ENCODE peak calls at places on chromosomes 13 and 19, in five cellular contexts. X, V, H, C and R are unnamed samples.
A peak's percentile ranks its signal among the peaks of the same experiment; 100 is the strongest.

GRCh38 chr19:5961969-5962945 is 15.7 kb downstream of the RANBP3 start:
- DNase-seq in X (peak; percentile 62), V (no peak), H (no peak), C (no peak), R (peak; percentile 78)

GRCh38 chr19:6765738-6766356 is 1.4 kb downstream of the SH2D3A start:
- DNase-seq in X (no peak), V (no peak), H (no peak), C (no peak), R (peak; percentile 97)

GRCh38 chr13:40692946-40693345 is 26.5 kb upstream of the FOXO1 start:
- DNase-seq in X (peak; percentile 19), V (no peak), H (no peak), C (no peak), R (no peak)

GRCh38 chr13:41054212-41054877 is 7.0 kb upstream of the WBP4 start:
- DNase-seq in X (peak; percentile 38), V (no peak), H (no peak), C (no peak), R (no peak)

GRCh38 chr13:75685239-75685697 is 49.1 kb downstream of the LMO7 start:
- DNase-seq in X (peak; percentile 80), V (no peak), H (no peak), C (no peak), R (no peak)

GRCh38 chr13:69751259-69751658 is 356.4 kb upstream of the ATXN8OS start:
- DNase-seq in X (no peak), V (no peak), H (no peak), C (no peak), R (no peak)

GRCh38 chr13:110689711-110690110 is 16.2 kb downstream of the CARS2 start:
- DNase-seq in X (no peak), V (no peak), H (no peak), C (no peak), R (no peak)

GRCh38 chr13:42970824-42971669 is 21.0 kb downstream of the EPSTI1 start:
- DNase-seq in X (peak; percentile 64), V (no peak), H (no peak), C (no peak), R (no peak)

GRCh38 chr13:36445806-36446423 is 13.6 kb downstream of the CCNA1 start:
- DNase-seq in X (no peak), V (no peak), H (no peak), C (no peak), R (no peak)

GRCh38 chr19:45187421-45188100 is 9.0 kb downstream of the BLOC1S3 start:
- DNase-seq in X (no peak), V (no peak), H (no peak), C (no peak), R (no peak)

GRCh38 chr19:45492627-45493470 is 4.0 kb downstream of the RTN2 start:
- DNase-seq in X (peak; percentile 61), V (peak; percentile 76), H (no peak), C (no peak), R (peak; percentile 82)

GRCh38 chr13:64817721-64818120 is 2412.4 kb downstream of the PCDH9 start:
- DNase-seq in X (peak; percentile 14), V (no peak), H (no peak), C (no peak), R (no peak)

GRCh38 chr13:32282096-32282711 is 33.0 kb downstream of the ZAR1L start:
- DNase-seq in X (no peak), V (no peak), H (no peak), C (no peak), R (no peak)

GRCh38 chr19:3852614-3853254 is 16.1 kb downstream of the ZFR2 start:
- DNase-seq in X (peak; percentile 66), V (peak; percentile 8), H (no peak), C (no peak), R (no peak)

GRCh38 chr19:48678201-48678600 is 5.4 kb upstream of the NTN5 start:
- DNase-seq in X (no peak), V (no peak), H (no peak), C (no peak), R (no peak)

GRCh38 chr19:40530091-40530901 is 46.4 kb upstream of the SHKBP1 start:
- DNase-seq in X (no peak), V (no peak), H (no peak), C (no peak), R (no peak)

GRCh38 chr13:42615691-42616090 is 41.7 kb downstream of the TNFSF11 start:
- DNase-seq in X (peak; percentile 16), V (no peak), H (no peak), C (no peak), R (no peak)

GRCh38 chr19:55278391-55279135 is 1.3 kb downstream of the HSPBP1 start:
- DNase-seq in X (no peak), V (no peak), H (no peak), C (no peak), R (no peak)

GRCh38 chr19:43651758-43652545 is 12.3 kb upstream of the CADM4 start:
- DNase-seq in X (peak; percentile 48), V (peak; percentile 62), H (peak; percentile 28), C (no peak), R (peak; percentile 45)

GRCh38 chr13:38308736-38309135 is 40.9 kb upstream of the UFM1 start:
- DNase-seq in X (peak; percentile 41), V (no peak), H (no peak), C (no peak), R (no peak)

GRCh38 chr13:41017153-41017552 is 2.0 kb downstream of the ELF1 start:
- DNase-seq in X (no peak), V (no peak), H (no peak), C (no peak), R (peak; percentile 79)

GRCh38 chr19:32798201-32798600 is 71.4 kb downstream of the SLC7A9 start:
- DNase-seq in X (no peak), V (no peak), H (no peak), C (no peak), R (no peak)

GRCh38 chr19:49331616-49332055 is 3.6 kb upstream of the CD37 start:
- DNase-seq in X (peak; percentile 54), V (no peak), H (no peak), C (no peak), R (no peak)

GRCh38 chr19:38360839-38361631 is 13.3 kb upstream of the PSMD8 start:
- DNase-seq in X (no peak), V (no peak), H (no peak), C (no peak), R (peak; percentile 37)

GRCh38 chr13:51534075-51534817 is 50.0 kb upstream of the WDFY2 start:
- DNase-seq in X (no peak), V (peak; percentile 15), H (no peak), C (no peak), R (no peak)

GRCh38 chr13:23980160-23980551 is 82.9 kb upstream of the C1QTNF9B start:
- DNase-seq in X (peak; percentile 93), V (peak; percentile 88), H (peak; percentile 59), C (peak; percentile 46), R (peak; percentile 88)

GRCh38 chr13:77898097-77898496 is 20.5 kb downstream of the EDNRB start:
- DNase-seq in X (no peak), V (no peak), H (no peak), C (no peak), R (no peak)

GRCh38 chr13:106550570-106551135 is 15.2 kb upstream of the EFNB2 start:
- DNase-seq in X (no peak), V (no peak), H (no peak), C (no peak), R (no peak)
- H3K36me3 ChIP-seq in X (peaks cover 19% of the 10 kb centered on the region), V (no peaks in the 10 kb centered on the region), H (no peaks in the 10 kb centered on the region), C (peaks cover 20% of the 10 kb centered on the region), R (peaks cover 16% of the 10 kb centered on the region)

DNA sequence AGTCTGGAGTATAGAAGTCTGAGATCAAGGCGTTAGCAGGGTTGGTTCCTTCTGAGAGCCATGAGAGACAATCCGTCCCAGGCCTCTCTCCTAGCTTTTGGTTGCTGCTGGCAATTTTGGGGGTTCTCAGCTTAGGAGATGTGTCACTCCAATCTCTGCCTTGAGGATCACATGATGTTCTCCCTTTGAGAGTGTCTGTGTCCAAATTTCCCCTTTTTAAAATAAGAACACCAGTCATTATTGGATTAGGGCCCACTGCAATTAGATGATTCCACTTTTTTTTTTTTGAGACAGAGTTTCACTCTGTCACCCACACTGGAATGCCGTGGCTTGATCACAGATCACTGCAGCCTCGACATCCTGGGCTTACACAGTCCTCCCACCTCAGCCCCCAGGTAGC is 10.2 kb downstream of the KCNN1 start:
- DNase-seq in X (no peak), V (no peak), H (no peak), C (no peak), R (no peak)
- H3K36me3 ChIP-seq in X (no peaks in the 10 kb centered on the region), V (no peaks in the 10 kb centered on the region), H (no peaks in the 10 kb centered on the region), C (no peaks in the 10 kb centered on the region), R (no peaks in the 10 kb centered on the region)

GRCh38 chr13:45340422-45341033 is 455 bp downstream of the TPT1 start:
- DNase-seq in X (peak; percentile 82), V (peak; percentile 94), H (peak; percentile 78), C (peak; percentile 66), R (peak; percentile 95)
- H3K36me3 ChIP-seq in X (peaks cover 53% of the 10 kb centered on the region), V (no peaks in the 10 kb centered on the region), H (no peaks in the 10 kb centered on the region), C (peaks cover 46% of the 10 kb centered on the region), R (peaks cover 40% of the 10 kb centered on the region)

GRCh38 chr19:8305798-8306197 is 2.4 kb downstream of the CD320 start:
- DNase-seq in X (no peak), V (peak; percentile 3), H (peak; percentile 3), C (no peak), R (no peak)
- H3K36me3 ChIP-seq in X (peaks cover 5% of the 10 kb centered on the region), V (no peaks in the 10 kb centered on the region), H (no peaks in the 10 kb centered on the region), C (peaks cover 4% of the 10 kb centered on the region), R (no peaks in the 10 kb centered on the region)

DNA sequence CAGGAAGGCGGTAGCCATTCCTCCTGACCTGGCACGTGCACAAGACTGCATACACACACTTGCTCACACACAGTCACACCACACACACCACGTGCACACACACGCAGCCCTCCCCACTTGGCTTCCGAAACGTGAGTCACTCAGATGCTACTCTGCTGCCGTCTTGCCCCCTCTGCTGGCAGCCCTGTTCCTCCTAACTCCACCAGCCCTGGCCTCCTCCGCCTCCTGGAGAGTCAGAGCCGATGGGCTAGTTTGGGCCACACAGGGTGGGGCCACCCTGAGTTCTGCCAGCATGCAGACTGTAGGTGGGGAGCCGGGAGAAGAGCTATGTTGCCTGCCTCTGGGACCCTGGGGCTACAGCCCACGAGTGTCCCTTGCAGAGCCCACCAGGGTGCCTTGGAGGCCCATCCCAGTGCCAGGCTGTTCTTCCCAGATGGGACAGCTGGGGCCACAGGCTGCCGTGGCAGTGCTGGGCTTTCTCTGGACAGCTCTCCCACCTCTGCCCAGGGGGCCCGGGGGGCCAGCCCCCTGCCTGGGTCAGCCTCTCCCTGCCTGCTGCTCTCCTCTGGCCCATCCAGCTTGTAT is 12.1 kb downstream of the PIN1 start:
- DNase-seq in X (peak; percentile 93), V (no peak), H (no peak), C (peak; percentile 41), R (no peak)
- H3K36me3 ChIP-seq in X (peaks cover 32% of the 10 kb centered on the region), V (no peaks in the 10 kb centered on the region), H (no peaks in the 10 kb centered on the region), C (peaks cover 39% of the 10 kb centered on the region), R (peaks cover 78% of the 10 kb centered on the region)

DNA sequence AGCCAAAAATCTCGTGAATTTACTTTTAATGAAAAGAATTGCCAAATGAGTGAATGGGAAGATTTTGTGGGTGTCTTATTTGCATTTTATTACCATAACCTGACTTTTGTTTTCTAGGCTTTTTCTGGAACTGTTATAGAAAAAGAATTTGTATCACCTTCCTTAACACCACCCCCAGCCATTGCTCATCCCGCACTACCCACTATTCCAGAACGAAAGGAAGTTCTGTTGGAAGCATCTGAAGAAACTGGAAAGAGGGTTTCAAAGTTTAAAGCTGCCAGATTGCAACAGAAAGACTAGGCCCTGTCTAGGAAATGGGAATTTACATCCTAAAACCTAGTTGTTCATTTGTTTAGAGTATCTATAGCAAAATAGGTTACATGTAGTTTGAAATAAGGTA is 72.7 kb downstream of the URI1 start:
- DNase-seq in X (no peak), V (no peak), H (no peak), C (no peak), R (no peak)
- H3K36me3 ChIP-seq in X (peaks cover 8% of the 10 kb centered on the region), V (no peaks in the 10 kb centered on the region), H (no peaks in the 10 kb centered on the region), C (peaks cover 6% of the 10 kb centered on the region), R (peaks cover 9% of the 10 kb centered on the region)